ENCODE peak calls at places on chromosomes 4 and X, in five cellular contexts. K is iPS DF 6.9; S is stimulated activated CD4-positive, alpha-beta T cell treated with anti-CD3 and anti-CD28 coated beads, Interleukin-12 subunit alpha, Interleukin-12 subunit beta, amount 100 ng/mL, for 4 hours; I is HEK293T; L is fibroblast of pulmonary artery. C is an unnamed sample.

GRCh38 chrX:54358424-54359211 is 772 bp upstream of the WNK3 start:
- DNase-seq in K (peak), S (peak), I (peak), L (peak), C (peak)

GRCh38 chr4:44017422-44017739 is 431.2 kb downstream of the KCTD8 start:
- DNase-seq in K (no peak), S (no peak), I (no peak), L (no peak), C (no peak)

GRCh38 chrX:38803286-38803608 is 2.0 kb downstream of the MID1IP1 start:
- DNase-seq in K (no peak), S (no peak), I (no peak), L (no peak), C (no peak)

GRCh38 chr4:183329244-183329643 is 7.0 kb upstream of the CLDN24 start:
- DNase-seq in K (no peak), S (no peak), I (no peak), L (no peak), C (no peak)

GRCh38 chr4:128241425-128241913 is 46.1 kb downstream of the PGRMC2 start:
- DNase-seq in K (no peak), S (no peak), I (no peak), L (peak), C (peak)

GRCh38 chr4:107094976-107095375 is 58.9 kb upstream of the DKK2 start:
- DNase-seq in K (no peak), S (no peak), I (no peak), L (peak), C (no peak)

GRCh38 chr4:56655209-56655626 is 25.9 kb downstream of the HOPX start:
- DNase-seq in K (no peak), S (peak), I (peak), L (peak), C (peak)

GRCh38 chr4:166252487-166253402 is 379.7 kb downstream of the TLL1 start:
- DNase-seq in K (peak), S (no peak), I (peak), L (peak), C (peak)

GRCh38 chr4:170776983-170777382 is 687.2 kb upstream of the AADAT start:
- DNase-seq in K (no peak), S (no peak), I (no peak), L (no peak), C (no peak)

GRCh38 chr4:2297606-2298517 is 36.0 kb upstream of the MXD4 start:
- DNase-seq in K (no peak), S (no peak), I (no peak), L (no peak), C (no peak)

GRCh38 chrX:115425359-115425758 is 135.6 kb upstream of the PLS3 start:
- DNase-seq in K (no peak), S (no peak), I (no peak), L (no peak), C (no peak)

GRCh38 chrX:77795124-77795523 is 9.1 kb upstream of the ATRX start:
- DNase-seq in K (no peak), S (no peak), I (no peak), L (no peak), C (no peak)

GRCh38 chr4:150318527-150318926 is 240.3 kb downstream of the DCLK2 start:
- DNase-seq in K (no peak), S (no peak), I (no peak), L (no peak), C (no peak)

GRCh38 chrX:53265771-53266170 is 15.6 kb downstream of the IQSEC2 start:
- DNase-seq in K (no peak), S (no peak), I (no peak), L (peak), C (no peak)

GRCh38 chrX:79367907-79368306 is 773 bp upstream of the ITM2A start:
- DNase-seq in K (no peak), S (no peak), I (no peak), L (no peak), C (no peak)

GRCh38 chrX:67555578-67556203 is 11.9 kb downstream of the AR start:
- DNase-seq in K (no peak), S (no peak), I (peak), L (peak), C (peak)

GRCh38 chr4:79862842-79863241 is 210.2 kb downstream of the ANTXR2 start:
- DNase-seq in K (no peak), S (no peak), I (no peak), L (no peak), C (no peak)

GRCh38 chr4:86543560-86544312 is 50.4 kb upstream of the PTPN13 start:
- DNase-seq in K (no peak), S (no peak), I (no peak), L (peak), C (no peak)

GRCh38 chr4:13984996-13985780 is 357.7 kb upstream of the BOD1L1 start:
- DNase-seq in K (no peak), S (no peak), I (no peak), L (peak), C (no peak)

GRCh38 chr4:80926891-80927290 is 103.6 kb upstream of the BMP3 start:
- DNase-seq in K (no peak), S (no peak), I (no peak), L (no peak), C (no peak)

GRCh38 chr4:96092151-96092705 is 252.3 kb downstream of the PDHA2 start:
- DNase-seq in K (no peak), S (no peak), I (no peak), L (no peak), C (no peak)

GRCh38 chrX:85993539-85994197 is 53.7 kb downstream of the CHM start:
- DNase-seq in K (no peak), S (no peak), I (no peak), L (no peak), C (no peak)